ENCODE peak calls at places on chromosomes 1 and 21, in five cellular contexts. B is effector memory CD4-positive, alpha-beta T cell; H is adrenal gland; C is cardiac muscle cell; I is fibroblast of mammary gland. K is an unnamed sample.

GRCh38 chr1:175195798-175196197 is 3.2 kb upstream of the KIAA0040 start:
- DNase-seq in H (no peak), I (no peak), C (no peak), B (no peak), K (no peak)

GRCh38 chr1:172966844-172967540 is 83.7 kb downstream of the TNFSF18 start:
- DNase-seq in C (no peak), B (no peak), I (peak; percentile 52), H (no peak), K (no peak)

GRCh38 chr1:212791261-212791675 is 309 bp downstream of the NSL1 start:
- DNase-seq in I (peak; percentile 81), B (no peak), C (no peak), H (no peak), K (no peak)

GRCh38 chr21:17462276-17462981 is 50.4 kb upstream of the CXADR start:
- DNase-seq in B (no peak), I (peak; percentile 56), H (no peak), C (no peak), K (no peak)

GRCh38 chr1:150564051-150564991 is 15.1 kb downstream of the MCL1 start:
- DNase-seq in C (no peak), B (no peak), H (no peak), I (peak; percentile 80), K (no peak)

GRCh38 chr1:219660666-219661463 is 48.0 kb upstream of the ZC3H11B start:
- DNase-seq in I (peak; percentile 82), C (peak; percentile 93), B (no peak), H (peak; percentile 85), K (peak; percentile 92)

GRCh38 chr1:160083968-160084770 is 2.8 kb downstream of the KCNJ9 start:
- DNase-seq in B (peak; percentile 55), I (peak; percentile 17), H (peak; percentile 75), C (peak; percentile 77), K (peak; percentile 78)

GRCh38 chr1:6345009-6345408 is 48.6 kb downstream of the ACOT7 start:
- DNase-seq in C (no peak), H (no peak), B (no peak), I (no peak), K (no peak)

GRCh38 chr1:17732475-17732874 is 22.7 kb upstream of the ACTL8 start:
- DNase-seq in H (no peak), B (no peak), I (peak; percentile 66), C (no peak), K (no peak)

GRCh38 chr1:224616761-224617409 is 768 bp downstream of the CNIH3 start:
- DNase-seq in I (peak; percentile 18), B (no peak), C (no peak), H (no peak), K (peak; percentile 62)

GRCh38 chr1:42379794-42380616 is 587 bp upstream of the RIMKLA start:
- DNase-seq in I (peak; percentile 32), B (no peak), C (peak; percentile 47), H (peak; percentile 43), K (peak; percentile 51)

GRCh38 chr21:38938343-38938742 is 132.6 kb downstream of the ETS2 start:
- DNase-seq in C (peak; percentile 36), I (no peak), H (no peak), B (no peak), K (peak; percentile 66)

GRCh38 chr1:13917607-13918006 is 217.6 kb downstream of the PRDM2 start:
- DNase-seq in C (no peak), I (no peak), H (no peak), B (no peak), K (no peak)

GRCh38 chr1:67350783-67351182 is 43.1 kb downstream of the IL12RB2 start:
- DNase-seq in I (no peak), H (no peak), B (no peak), C (no peak), K (no peak)

GRCh38 chr1:160768295-160768657 is 27.7 kb upstream of the LY9 start:
- DNase-seq in I (no peak), H (peak; percentile 32), C (peak; percentile 10), B (peak; percentile 71), K (peak; percentile 42)

GRCh38 chr1:23614128-23614660 is 54.9 kb upstream of the ID3 start:
- DNase-seq in C (no peak), B (no peak), I (no peak), H (no peak), K (no peak)

GRCh38 chr1:5424802-5425201 is 567.4 kb downstream of the NPHP4 start:
- DNase-seq in H (no peak), I (no peak), B (no peak), C (no peak), K (peak; percentile 48)

GRCh38 chr1:155379180-155379876 is 58.6 kb downstream of the RUSC1 start:
- DNase-seq in B (no peak), I (peak; percentile 85), H (no peak), C (peak; percentile 5), K (no peak)

GRCh38 chr21:33433425-33434114 is 30.4 kb downstream of the IFNGR2 start:
- DNase-seq in H (no peak), I (peak; percentile 34), B (no peak), C (no peak), K (no peak)

GRCh38 chr1:108884968-108885367 is 8.2 kb downstream of the GPSM2 start:
- DNase-seq in I (no peak), B (no peak), C (no peak), H (no peak), K (no peak)
- H3K4me3 ChIP-seq in I (no peak overlapping the region), B (no peak overlapping the region), C (no peak overlapping the region), H (no peak overlapping the region), K (no peak overlapping the region)

GRCh38 chr1:31782066-31782762 is 18.1 kb upstream of the ADGRB2 start:
- DNase-seq in C (peak; percentile 81), B (no peak), I (no peak), H (no peak), K (peak; percentile 74)
- H3K4me3 ChIP-seq in C (no peak overlapping the region), B (no peak overlapping the region), I (no peak overlapping the region), H (no peak overlapping the region), K (no peak overlapping the region)

DNA sequence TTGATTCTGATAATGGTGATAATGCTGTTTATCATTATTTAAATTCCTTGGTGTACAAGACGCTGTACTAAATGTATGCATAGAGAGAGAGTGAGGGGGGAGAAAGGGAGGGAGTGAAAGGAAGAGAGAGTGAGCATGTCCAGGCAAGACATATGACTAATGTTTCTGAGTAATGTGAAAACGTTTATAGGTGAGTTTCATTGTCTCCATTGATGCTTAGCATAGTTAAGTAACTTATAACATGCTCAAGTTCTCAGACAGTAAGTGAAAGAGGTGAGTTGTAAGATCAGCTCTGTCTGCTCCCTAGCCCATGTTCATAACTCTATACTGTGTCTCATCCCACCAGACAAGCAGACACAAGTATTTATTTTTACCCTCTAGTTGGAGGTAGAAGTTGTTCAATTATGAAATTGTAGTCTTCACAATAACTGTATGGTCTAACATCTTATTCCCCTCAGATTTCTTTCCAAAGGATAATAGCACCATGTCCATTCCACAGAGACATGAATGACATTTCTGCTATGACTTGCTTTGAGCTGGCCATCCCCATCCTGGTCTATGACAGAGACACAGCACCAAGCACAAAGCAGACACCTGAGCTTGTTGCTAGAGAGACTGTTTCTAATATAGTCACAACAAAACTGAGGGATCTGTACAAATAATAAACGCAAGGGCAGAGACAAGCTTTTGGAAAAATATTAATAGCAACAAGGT is 285.1 kb downstream of the CACNA1E start:
- DNase-seq in B (no peak), H (no peak), I (no peak), C (no peak), K (no peak)
- H3K4me3 ChIP-seq in B (no peak overlapping the region), H (no peak overlapping the region), I (no peak overlapping the region), C (no peak overlapping the region), K (no peak overlapping the region)

GRCh38 chr1:15028117-15028516 is 125.4 kb upstream of the TMEM51 start:
- DNase-seq in H (no peak), B (no peak), C (no peak), I (peak; percentile 75), K (peak; percentile 48)
- H3K4me3 ChIP-seq in H (no peak overlapping the region), B (no peak overlapping the region), C (no peak overlapping the region), I (no peak overlapping the region), K (no peak overlapping the region)

DNA sequence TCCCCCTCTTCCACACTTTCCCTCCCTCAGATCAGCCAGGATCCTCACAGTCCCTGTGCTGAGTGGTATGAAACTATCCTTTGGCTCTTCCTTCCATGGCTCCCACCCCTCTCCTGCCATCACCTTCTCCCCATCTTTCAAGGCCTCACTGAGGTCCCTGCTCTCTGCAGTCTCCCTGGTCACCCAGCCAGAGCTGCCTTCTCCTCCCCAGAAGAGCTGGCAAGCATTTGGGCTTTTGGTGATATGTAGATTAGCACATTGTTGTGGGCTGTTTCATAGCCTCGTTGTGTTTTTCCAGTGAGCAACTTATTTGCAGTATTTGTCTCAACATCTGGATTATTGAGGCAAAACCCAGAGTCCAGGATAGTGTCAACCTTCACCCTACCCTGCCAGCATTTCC is 2.2 kb downstream of the CSF1 start:
- DNase-seq in I (peak; percentile 65), H (no peak), B (no peak), C (no peak), K (no peak)
- H3K4me3 ChIP-seq in I (peak overlapping the region; percentile 92), H (no peak overlapping the region), B (peak overlapping the region; percentile 73), C (no peak overlapping the region), K (no peak overlapping the region)

DNA sequence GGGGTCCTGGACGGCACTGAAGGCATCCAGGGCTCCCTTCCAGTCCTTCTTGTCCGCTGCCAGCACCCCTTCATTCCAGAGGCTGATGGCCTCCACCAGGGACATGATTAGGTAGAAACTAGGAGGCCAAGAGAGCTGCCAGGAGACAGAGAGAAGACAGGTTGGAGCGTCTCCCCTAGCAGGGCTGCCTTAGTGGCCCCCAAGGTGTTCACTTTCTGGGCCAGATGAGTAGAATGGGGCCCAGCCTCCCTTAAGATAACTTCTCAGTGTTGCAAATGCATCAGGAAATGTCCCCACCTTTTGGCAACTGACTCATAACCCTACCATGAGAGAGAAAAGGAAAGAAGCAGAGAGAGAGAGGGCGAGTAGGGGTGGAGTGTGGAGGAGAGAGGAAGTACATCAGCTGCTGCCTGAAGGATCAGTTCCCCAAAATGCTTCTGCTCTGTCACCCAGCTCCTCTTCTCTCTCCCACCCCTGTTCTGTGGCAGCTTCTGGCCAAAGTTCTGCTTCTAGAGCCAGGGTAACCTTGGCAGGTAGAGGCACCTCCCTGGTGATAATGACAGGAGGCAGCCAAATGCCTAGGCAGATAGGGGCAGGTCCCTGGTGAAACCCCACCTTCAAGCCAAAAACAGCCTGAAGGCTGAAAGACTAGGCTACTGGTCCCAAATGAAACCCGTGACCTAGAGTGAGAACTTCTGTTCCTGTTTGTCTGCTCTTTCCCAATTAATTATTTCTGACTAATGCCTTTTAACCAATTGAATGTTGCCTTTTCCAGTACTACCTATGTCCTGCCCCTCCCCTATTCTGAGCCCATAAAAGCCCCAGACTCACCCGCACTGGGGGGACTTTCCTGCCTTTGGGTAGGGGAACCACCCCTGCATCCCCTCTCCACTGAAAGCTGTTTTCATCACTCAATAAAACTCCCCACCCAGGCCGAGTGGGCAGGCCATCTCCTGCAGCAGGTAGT is at the start of gene NCF2:
- DNase-seq in I (peak; percentile 29), B (no peak), C (no peak), H (peak; percentile 24), K (no peak)
- H3K4me3 ChIP-seq in I (no peak within 1 kb of the TSS), B (no peak within 1 kb of the TSS), C (no peak within 1 kb of the TSS), H (no peak within 1 kb of the TSS), K (no peak within 1 kb of the TSS)

DNA sequence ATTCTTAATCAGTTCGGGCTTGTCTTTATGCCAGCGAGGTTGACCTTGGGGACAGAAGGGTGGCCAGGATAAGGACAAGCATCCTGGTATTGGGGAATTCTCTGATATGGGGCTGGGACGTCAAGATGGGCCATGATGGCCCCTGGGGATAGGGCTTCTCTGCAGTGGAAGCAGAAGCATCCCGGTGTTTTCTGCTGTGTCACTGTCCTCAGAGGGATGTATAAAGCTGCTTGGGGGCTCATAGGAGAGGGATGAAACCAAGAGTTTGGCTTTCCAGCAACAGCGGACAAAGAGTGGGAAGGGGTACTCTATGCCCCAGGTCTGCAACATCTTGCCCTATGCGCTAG is 1.4 kb upstream of the ATP1B1 start:
- DNase-seq in I (no peak), H (no peak), C (no peak), B (no peak), K (no peak)
- H3K4me3 ChIP-seq in I (no peak overlapping the region), H (no peak overlapping the region), C (peak overlapping the region; percentile 100), B (no peak overlapping the region), K (peak overlapping the region; percentile 94)

K was measured in neural progenitor cell.